ENCODE peak calls at places on chromosomes 1 and 21, in eight cellular contexts. One of them, this sample, is unnamed.

GRCh38 chr1:99407018-99407417 is 142.7 kb downstream of the PLPPR4 start:
- DNase-seq in non-pigmented ciliary epithelial cell: no peak
- DNase-seq in pulmonary artery endothelial cell: no peak
- DNase-seq in M059J: peak
- DNase-seq in stimulated activated CD4-positive, alpha-beta T cell treated with anti-CD3 and anti-CD28 coated beads, Interleukin-2, amount 100 ng/mL, for 48 hours: no peak
- DNase-seq in cardiac fibroblast: no peak
- DNase-seq in cardiac muscle cell: no peak
- DNase-seq in right atrium auricular region: no peak
- DNase-seq in this sample: peak

GRCh38 chr1:1351511-1352427 is 2.6 kb upstream of the DVL1 start:
- DNase-seq in stimulated activated CD4-positive, alpha-beta T cell treated with anti-CD3 and anti-CD28 coated beads, Interleukin-2, amount 100 ng/mL, for 48 hours: no peak
- DNase-seq in non-pigmented ciliary epithelial cell: no peak
- DNase-seq in M059J: peak
- DNase-seq in cardiac fibroblast: no peak
- DNase-seq in pulmonary artery endothelial cell: no peak
- DNase-seq in right atrium auricular region: peak
- DNase-seq in cardiac muscle cell: peak
- DNase-seq in this sample: no peak

GRCh38 chr1:110800079-110800478 is 72.9 kb upstream of the CD53 start:
- DNase-seq in stimulated activated CD4-positive, alpha-beta T cell treated with anti-CD3 and anti-CD28 coated beads, Interleukin-2, amount 100 ng/mL, for 48 hours: no peak
- DNase-seq in right atrium auricular region: no peak
- DNase-seq in cardiac muscle cell: no peak
- DNase-seq in M059J: no peak
- DNase-seq in pulmonary artery endothelial cell: no peak
- DNase-seq in non-pigmented ciliary epithelial cell: no peak
- DNase-seq in cardiac fibroblast: no peak
- DNase-seq in this sample: no peak

GRCh38 chr21:15735409-15735808 is 5.6 kb downstream of the USP25 start:
- DNase-seq in pulmonary artery endothelial cell: no peak
- DNase-seq in stimulated activated CD4-positive, alpha-beta T cell treated with anti-CD3 and anti-CD28 coated beads, Interleukin-2, amount 100 ng/mL, for 48 hours: no peak
- DNase-seq in non-pigmented ciliary epithelial cell: no peak
- DNase-seq in M059J: no peak
- DNase-seq in cardiac muscle cell: no peak
- DNase-seq in cardiac fibroblast: no peak
- DNase-seq in right atrium auricular region: no peak
- DNase-seq in this sample: no peak

GRCh38 chr21:46219591-46220239 is 8.9 kb downstream of the LSS start:
- DNase-seq in M059J: no peak
- DNase-seq in non-pigmented ciliary epithelial cell: no peak
- DNase-seq in cardiac muscle cell: peak
- DNase-seq in pulmonary artery endothelial cell: no peak
- DNase-seq in stimulated activated CD4-positive, alpha-beta T cell treated with anti-CD3 and anti-CD28 coated beads, Interleukin-2, amount 100 ng/mL, for 48 hours: no peak
- DNase-seq in cardiac fibroblast: no peak
- DNase-seq in right atrium auricular region: no peak
- DNase-seq in this sample: no peak

GRCh38 chr1:235866207-235866912 is at the start of gene LYST:
- DNase-seq in pulmonary artery endothelial cell: no peak
- DNase-seq in M059J: peak
- DNase-seq in cardiac fibroblast: peak
- DNase-seq in cardiac muscle cell: peak
- DNase-seq in stimulated activated CD4-positive, alpha-beta T cell treated with anti-CD3 and anti-CD28 coated beads, Interleukin-2, amount 100 ng/mL, for 48 hours: no peak
- DNase-seq in right atrium auricular region: no peak
- DNase-seq in non-pigmented ciliary epithelial cell: no peak
- DNase-seq in this sample: peak

GRCh38 chr1:215277537-215277936 is 195.0 kb downstream of the KCNK2 start:
- DNase-seq in M059J: peak
- DNase-seq in stimulated activated CD4-positive, alpha-beta T cell treated with anti-CD3 and anti-CD28 coated beads, Interleukin-2, amount 100 ng/mL, for 48 hours: no peak
- DNase-seq in cardiac muscle cell: no peak
- DNase-seq in pulmonary artery endothelial cell: no peak
- DNase-seq in cardiac fibroblast: peak
- DNase-seq in right atrium auricular region: no peak
- DNase-seq in non-pigmented ciliary epithelial cell: no peak
- DNase-seq in this sample: no peak

GRCh38 chr1:1616045-1616821 is 933 bp downstream of the MIB2 start:
- DNase-seq in stimulated activated CD4-positive, alpha-beta T cell treated with anti-CD3 and anti-CD28 coated beads, Interleukin-2, amount 100 ng/mL, for 48 hours: no peak
- DNase-seq in pulmonary artery endothelial cell: no peak
- DNase-seq in M059J: peak
- DNase-seq in cardiac muscle cell: peak
- DNase-seq in right atrium auricular region: no peak
- DNase-seq in cardiac fibroblast: peak
- DNase-seq in non-pigmented ciliary epithelial cell: no peak
- DNase-seq in this sample: peak

GRCh38 chr1:76547916-76548315 is 319.4 kb upstream of the ST6GALNAC5 start:
- DNase-seq in pulmonary artery endothelial cell: no peak
- DNase-seq in cardiac fibroblast: no peak
- DNase-seq in right atrium auricular region: no peak
- DNase-seq in M059J: no peak
- DNase-seq in stimulated activated CD4-positive, alpha-beta T cell treated with anti-CD3 and anti-CD28 coated beads, Interleukin-2, amount 100 ng/mL, for 48 hours: no peak
- DNase-seq in cardiac muscle cell: no peak
- DNase-seq in non-pigmented ciliary epithelial cell: no peak
- DNase-seq in this sample: no peak

GRCh38 chr1:71521655-71522264 is 440.9 kb upstream of the ZRANB2 start:
- DNase-seq in right atrium auricular region: no peak
- DNase-seq in stimulated activated CD4-positive, alpha-beta T cell treated with anti-CD3 and anti-CD28 coated beads, Interleukin-2, amount 100 ng/mL, for 48 hours: no peak
- DNase-seq in cardiac muscle cell: peak
- DNase-seq in pulmonary artery endothelial cell: peak
- DNase-seq in non-pigmented ciliary epithelial cell: peak
- DNase-seq in cardiac fibroblast: peak
- DNase-seq in M059J: peak
- DNase-seq in this sample: peak

GRCh38 chr1:56389813-56390539 is 189.4 kb downstream of the PLPP3 start:
- DNase-seq in non-pigmented ciliary epithelial cell: no peak
- DNase-seq in cardiac fibroblast: no peak
- DNase-seq in pulmonary artery endothelial cell: no peak
- DNase-seq in right atrium auricular region: no peak
- DNase-seq in cardiac muscle cell: no peak
- DNase-seq in M059J: no peak
- DNase-seq in stimulated activated CD4-positive, alpha-beta T cell treated with anti-CD3 and anti-CD28 coated beads, Interleukin-2, amount 100 ng/mL, for 48 hours: no peak
- DNase-seq in this sample: peak